ENCODE peak calls at places on chromosomes 16 and 17, in four cellular contexts. G, X, I and Y are unnamed samples.

GRCh38 chr16:57966133-57966805 is 4.7 kb downstream of the CNGB1 start:
- DNase-seq in X (no peak), G (no peak), I (no peak), Y (no peak)

GRCh38 chr17:2710804-2711607 is 558 bp downstream of the CLUH start:
- DNase-seq in I (no peak), G (no peak), X (peak), Y (no peak)

GRCh38 chr17:28346746-28347246 is 10.5 kb downstream of the POLDIP2 start:
- DNase-seq in I (peak), G (no peak), X (peak), Y (no peak)

GRCh38 chr17:283911-284675 is 68.5 kb downstream of the RPH3AL start:
- DNase-seq in X (no peak), I (no peak), G (no peak), Y (no peak)

GRCh38 chr16:85168732-85169256 is 56.5 kb upstream of the CIBAR2 start:
- DNase-seq in G (no peak), I (no peak), X (peak), Y (no peak)

GRCh38 chr16:21264226-21265036 is 13.7 kb downstream of the CRYM start:
- DNase-seq in G (no peak), I (no peak), X (no peak), Y (peak)

GRCh38 chr16:66406534-66407368 is 20.3 kb upstream of the BEAN1 start:
- DNase-seq in X (peak), G (peak), I (peak), Y (peak)

GRCh38 chr16:86844691-86845090 is 266.3 kb downstream of the FOXL1 start:
- DNase-seq in I (peak), X (no peak), G (no peak), Y (peak)

GRCh38 chr17:65222216-65222738 is 85.1 kb downstream of the RGS9 start:
- DNase-seq in G (no peak), I (no peak), X (no peak), Y (no peak)

GRCh38 chr17:57871155-57871554 is 21.3 kb upstream of the MRPS23 start:
- DNase-seq in X (no peak), G (no peak), I (no peak), Y (no peak)

GRCh38 chr17:68054296-68054900 is 18.9 kb downstream of the KPNA2 start:
- DNase-seq in I (peak), X (no peak), G (no peak), Y (no peak)

GRCh38 chr16:13077816-13078215 is 176.4 kb downstream of the SHISA9 start:
- DNase-seq in X (no peak), G (no peak), I (no peak), Y (no peak)

GRCh38 chr17:38436386-38436785 is 8.1 kb downstream of the ARHGAP23 start:
- DNase-seq in X (no peak), G (no peak), I (no peak), Y (no peak)

GRCh38 chr16:54654429-54654828 is 276.2 kb upstream of the IRX5 start:
- DNase-seq in G (no peak), X (no peak), I (no peak), Y (no peak)

GRCh38 chr16:54649846-54650245 is 280.8 kb upstream of the IRX5 start:
- DNase-seq in X (no peak), G (no peak), I (no peak), Y (no peak)

GRCh38 chr16:54655171-54655590 is 275.5 kb upstream of the IRX5 start:
- DNase-seq in I (peak), G (no peak), X (no peak), Y (peak)

GRCh38 chr16:54651440-54651839 is 279.2 kb upstream of the IRX5 start:
- DNase-seq in I (no peak), X (no peak), G (no peak), Y (no peak)

DNA sequence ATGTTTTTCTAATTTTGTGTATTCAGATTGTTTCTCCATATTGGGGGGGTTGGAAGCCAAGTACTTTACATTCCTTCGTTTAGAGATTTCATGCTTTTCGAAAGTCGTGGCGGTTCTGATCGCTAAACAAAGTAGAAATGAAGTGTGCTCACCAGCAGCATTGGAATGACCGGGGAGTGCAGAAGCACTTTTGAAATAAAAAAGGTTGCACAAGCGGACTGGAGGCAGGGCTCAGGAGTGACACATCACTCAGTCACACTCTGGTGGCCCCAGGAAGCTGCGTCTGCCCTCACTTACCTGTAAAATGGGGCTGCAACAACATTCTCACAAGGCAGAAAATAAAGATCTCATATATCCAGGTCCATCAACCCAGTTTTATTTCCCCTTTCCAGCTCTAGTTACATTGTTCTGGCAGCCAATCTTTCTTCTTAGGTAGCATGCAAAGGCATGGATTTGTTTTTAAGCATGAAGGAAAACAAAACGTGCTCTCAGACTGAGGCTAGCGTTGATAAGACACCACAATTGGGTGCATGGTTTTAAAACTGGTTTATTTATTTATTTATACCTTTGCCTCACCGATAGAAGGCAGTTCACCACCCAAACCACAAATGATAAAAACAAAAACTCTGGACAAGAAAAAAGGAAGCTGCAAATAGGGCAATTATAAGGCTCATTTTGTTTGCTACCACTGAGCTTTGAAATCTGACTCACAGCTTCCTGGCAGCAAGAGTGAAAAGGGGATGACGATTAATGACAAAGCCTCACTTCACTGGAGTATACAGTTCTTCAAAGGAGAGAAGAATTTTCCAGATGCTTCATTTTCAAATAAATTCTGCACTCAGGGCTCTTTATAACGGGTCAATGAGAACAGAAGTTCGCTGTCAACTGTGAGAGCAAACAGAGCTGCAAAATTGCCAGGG is 278.6 kb upstream of the IRX5 start:
- DNase-seq in X (no peak), I (no peak), G (no peak), Y (no peak)
- TF ChIP-seq POLR2AphosphoS5 in X (no peak), I (no peak), G (no peak), Y (no peak)

GRCh38 chr17:7235693-7236665 is 1.7 kb upstream of the DVL2 start:
- DNase-seq in G (no peak), I (no peak), X (no peak), Y (no peak)

GRCh38 chr17:7233701-7234099 is 617 bp downstream of the DVL2 start:
- DNase-seq in X (no peak), I (no peak), G (no peak), Y (no peak)

GRCh38 chr17:7236808-7237207 is 2.4 kb downstream of the PHF23 start:
- DNase-seq in I (no peak), X (no peak), G (no peak), Y (no peak)

GRCh38 chr17:7232114-7232513 is 2.2 kb downstream of the DVL2 start:
- DNase-seq in G (no peak), X (no peak), I (no peak), Y (no peak)

DNA sequence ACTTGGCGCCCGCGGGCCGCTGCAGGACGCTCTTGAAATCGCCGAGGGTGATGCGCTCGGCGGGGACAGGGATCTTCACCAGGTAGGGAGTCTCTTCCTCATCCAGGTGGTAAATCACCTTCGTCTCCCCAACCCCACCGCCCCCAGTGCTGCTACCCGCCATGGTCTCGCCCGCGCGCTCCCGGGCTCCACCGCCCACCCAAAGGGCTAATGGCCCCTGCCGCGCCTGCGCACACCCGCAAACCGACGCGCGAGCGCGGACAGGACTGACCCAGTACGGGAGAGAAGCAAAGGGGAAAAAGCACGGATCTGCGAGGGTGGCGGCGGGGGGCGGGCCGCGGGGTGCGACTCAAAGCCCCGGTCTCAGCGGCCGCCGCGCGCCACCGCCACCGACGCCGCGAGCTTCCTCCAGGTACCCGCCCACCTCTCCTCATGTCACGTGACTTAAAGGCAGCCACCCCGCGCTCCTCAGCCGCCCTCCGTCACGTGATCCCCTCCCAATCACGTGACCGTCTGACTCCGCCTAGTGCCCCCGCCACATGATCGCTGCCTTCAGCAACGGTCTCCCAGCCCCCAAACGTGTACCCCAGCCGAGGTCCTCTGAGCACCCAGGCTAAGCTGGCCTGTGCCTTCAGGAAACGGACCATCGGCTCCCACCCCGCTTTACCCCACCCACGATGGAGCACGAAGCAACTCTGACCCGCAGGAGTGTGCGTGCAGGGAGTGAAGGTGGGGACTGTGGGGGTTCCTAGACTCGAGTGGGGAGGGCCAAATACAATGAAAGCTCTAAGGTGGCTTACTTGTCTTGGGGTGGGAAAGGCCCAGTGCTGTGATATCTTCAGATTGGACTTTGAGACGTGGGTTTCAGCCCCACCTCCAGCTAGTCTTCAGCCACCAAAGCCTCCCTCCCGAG is at the start of gene DVL2:
- DNase-seq in X (peak), G (peak), I (peak), Y (peak)
- TF ChIP-seq POLR2AphosphoS5 in X (peak), G (peak), I (peak), Y (peak)

DNA sequence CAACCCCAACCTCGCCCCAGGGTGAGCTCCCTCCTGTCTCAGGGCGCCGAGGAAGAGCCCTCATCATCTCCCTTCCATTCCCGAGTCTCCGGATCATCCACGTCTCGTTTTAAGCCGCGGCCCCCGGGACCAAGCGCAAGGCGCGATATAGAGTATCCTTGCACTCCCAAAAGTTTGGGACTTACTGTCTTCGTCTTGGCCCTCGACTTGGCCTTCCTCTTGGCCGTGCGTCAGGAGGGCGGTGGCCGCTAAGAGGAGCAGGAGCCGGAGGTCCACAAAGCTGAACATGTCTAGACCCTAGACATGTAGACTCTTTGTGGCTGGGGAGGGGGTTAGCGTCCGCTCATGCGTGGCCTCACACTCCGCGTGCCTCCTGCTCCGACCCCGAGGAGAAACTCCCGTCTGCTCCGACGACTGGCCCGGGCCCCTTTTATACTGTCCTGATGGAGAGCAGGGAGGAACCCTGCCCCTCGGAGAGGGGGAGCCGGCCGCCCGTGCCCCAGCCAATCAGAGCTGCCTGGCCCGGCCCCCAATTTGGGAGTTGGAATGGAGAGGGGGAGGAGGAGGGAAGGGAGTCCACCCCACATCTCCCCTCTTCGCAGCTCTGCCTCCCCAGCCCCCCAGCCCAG is at the start of gene COL1A1:
- DNase-seq in G (no peak), I (peak), X (peak), Y (no peak)
- TF ChIP-seq POLR2AphosphoS5 in G (no peak), I (peak), X (peak), Y (peak)

DNA sequence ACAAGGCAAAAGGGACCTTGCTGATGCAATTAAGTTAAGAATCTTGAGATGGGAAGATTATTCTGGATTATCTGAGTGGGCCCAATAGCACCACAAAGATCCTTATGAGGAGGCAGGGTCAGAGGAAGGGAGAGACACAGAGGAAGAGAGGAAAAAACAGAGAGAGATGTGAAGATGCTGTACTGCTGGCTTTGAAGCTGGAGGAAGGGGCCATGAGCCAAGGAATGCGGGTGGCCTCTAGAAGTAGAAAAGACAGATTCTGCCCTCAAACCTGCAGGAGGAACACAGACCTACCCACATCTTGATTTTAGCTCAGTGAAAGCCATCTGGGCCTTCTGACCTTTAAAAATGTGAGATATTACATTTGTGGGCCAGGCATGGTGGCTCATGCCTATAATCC is 8.1 kb upstream of the CPSF4L start:
- DNase-seq in G (no peak), X (no peak), I (no peak), Y (no peak)
- TF ChIP-seq POLR2AphosphoS5 in G (no peak), X (no peak), I (no peak), Y (no peak)

GRCh38 chr17:79991140-79991923 is 44.3 kb downstream of the TBC1D16 start:
- DNase-seq in G (peak), X (peak), I (peak), Y (peak)
- TF ChIP-seq POLR2AphosphoS5 in G (peak), X (no peak), I (no peak), Y (peak)

DNA sequence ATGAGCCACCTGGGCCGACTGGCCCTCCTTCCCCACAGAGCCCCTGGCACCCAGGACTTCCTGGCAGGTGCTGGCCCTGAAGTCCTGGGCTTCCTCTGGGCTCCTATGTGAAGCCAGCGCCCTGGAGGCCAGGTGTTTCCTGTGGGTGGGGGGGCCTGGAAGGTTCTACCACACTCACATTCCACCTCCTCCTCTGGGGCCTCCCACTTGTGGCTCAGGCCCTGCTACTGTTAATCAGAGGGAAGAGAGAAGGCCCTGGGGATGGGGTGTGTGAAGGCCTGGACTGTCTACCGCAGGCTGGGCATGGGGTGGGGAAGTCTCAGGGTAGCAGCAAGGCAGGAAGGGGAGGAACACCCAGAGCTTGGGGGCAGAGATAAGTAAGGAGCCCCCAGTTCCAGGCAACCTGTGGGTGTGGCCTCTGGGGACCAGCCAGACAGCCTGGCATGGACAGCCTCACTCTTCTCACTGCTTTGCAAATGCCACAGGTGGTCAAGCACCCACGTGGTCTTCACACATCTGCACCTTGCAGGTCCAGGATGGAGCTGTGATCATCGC is 111.9 kb upstream of the TNRC6C start:
- DNase-seq in X (no peak), G (no peak), I (no peak), Y (no peak)
- TF ChIP-seq POLR2AphosphoS5 in X (no peak), G (no peak), I (no peak), Y (no peak)

GRCh38 chr17:80030730-80031410 is 4.8 kb downstream of the TBC1D16 start:
- DNase-seq in G (no peak), X (no peak), I (peak), Y (peak)
- TF ChIP-seq POLR2AphosphoS5 in G (no peak), X (no peak), I (no peak), Y (peak)

DNA sequence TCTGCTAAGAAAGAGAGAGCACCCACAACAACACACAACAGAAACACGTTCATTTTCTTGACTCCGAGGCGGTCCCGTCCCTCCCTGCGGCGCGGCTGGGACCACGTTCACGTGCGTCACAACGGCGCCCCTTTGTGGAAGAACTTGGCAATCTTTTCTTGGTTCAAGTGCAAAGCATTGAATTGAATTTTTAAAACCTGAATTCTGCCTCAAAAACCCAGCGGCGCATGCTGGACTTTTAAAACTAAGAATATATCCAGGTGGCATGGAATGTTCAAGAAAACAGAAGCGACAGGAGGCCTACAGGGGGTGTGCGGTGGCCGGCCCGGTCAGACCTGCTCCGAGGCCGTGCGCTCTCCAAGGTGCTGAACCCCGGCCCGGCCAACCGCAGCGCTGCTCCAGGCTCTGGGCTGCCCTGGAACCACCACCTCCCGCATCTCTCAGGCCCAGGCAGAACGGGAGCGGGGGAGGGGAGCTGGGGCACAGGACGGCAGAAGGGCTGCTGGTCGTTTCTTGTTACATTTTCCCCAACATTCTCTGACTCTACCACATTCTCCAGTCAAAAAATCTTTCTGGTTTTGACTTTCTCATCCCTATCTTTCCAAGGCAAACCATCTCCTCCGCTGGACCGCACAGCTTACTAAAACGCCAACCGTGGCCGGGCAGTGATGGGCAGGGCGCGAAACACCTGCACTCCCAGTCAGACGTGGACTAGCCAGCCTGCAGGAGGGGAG is 3.4 kb upstream of the HEXD start:
- DNase-seq in G (peak), I (peak), X (peak), Y (peak)
- TF ChIP-seq POLR2AphosphoS5 in G (no peak), I (no peak), X (no peak), Y (peak)

DNA sequence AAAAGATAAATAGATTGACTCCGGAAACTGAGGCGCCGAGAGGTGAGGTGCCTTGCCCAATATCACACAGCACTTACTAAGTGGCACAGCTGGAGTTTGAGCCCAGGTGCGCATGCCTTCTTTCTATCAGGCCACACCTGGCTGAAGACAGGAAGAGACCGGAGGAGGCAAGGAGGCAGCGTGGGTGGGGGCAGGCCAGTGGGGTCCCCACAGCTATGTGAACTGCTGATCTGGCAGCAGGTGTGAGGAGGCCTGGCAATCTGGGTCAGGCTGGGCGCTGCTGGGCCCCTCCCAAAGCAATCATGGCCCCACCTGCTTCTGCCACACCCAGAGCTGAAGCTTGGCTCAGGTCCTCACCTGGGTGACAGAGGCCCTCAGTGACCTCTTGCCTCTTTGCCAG is 1.9 kb upstream of the GDPD3 start:
- DNase-seq in G (no peak), I (peak), X (no peak), Y (no peak)
- TF ChIP-seq POLR2AphosphoS5 in G (no peak), I (no peak), X (no peak), Y (no peak)